ENCODE peak calls at places on chromosome 18, in eight cellular contexts. One of them, this sample, is unnamed. For H3K9me3, the result is how much of the 10 kb centered on the place peaks cover.

GRCh38 chr18:36331541-36331971 is 34.0 kb downstream of the FHOD3 start:
- DNase-seq in neuronal stem cell: no peak
- DNase-seq in IMR-90: no peak
- DNase-seq in aorta: no peak
- DNase-seq in tibial artery: no peak
- DNase-seq in uterus: no peak
- DNase-seq in left lung: no peak
- DNase-seq in mesenchymal stem cell: no peak
- DNase-seq in this sample: no peak

GRCh38 chr18:27780061-27780740 is 396.7 kb downstream of the CDH2 start:
- DNase-seq in neuronal stem cell: no peak
- DNase-seq in IMR-90: no peak
- DNase-seq in aorta: no peak
- DNase-seq in tibial artery: no peak
- DNase-seq in uterus: no peak
- DNase-seq in left lung: no peak
- DNase-seq in mesenchymal stem cell: no peak
- DNase-seq in this sample: no peak

GRCh38 chr18:434410-434809 is 66.1 kb downstream of the COLEC12 start:
- DNase-seq in neuronal stem cell: no peak
- DNase-seq in IMR-90: peak
- DNase-seq in aorta: no peak
- DNase-seq in tibial artery: no peak
- DNase-seq in uterus: no peak
- DNase-seq in left lung: no peak
- DNase-seq in mesenchymal stem cell: no peak
- DNase-seq in this sample: no peak

GRCh38 chr18:564708-565561 is 15.2 kb upstream of the CETN1 start:
- DNase-seq in neuronal stem cell: no peak
- DNase-seq in IMR-90: no peak
- DNase-seq in aorta: no peak
- DNase-seq in tibial artery: no peak
- DNase-seq in uterus: no peak
- DNase-seq in left lung: no peak
- DNase-seq in mesenchymal stem cell: no peak
- DNase-seq in this sample: no peak

GRCh38 chr18:51617167-51617566 is 419.7 kb upstream of the MEX3C start:
- DNase-seq in neuronal stem cell: no peak
- DNase-seq in IMR-90: no peak
- DNase-seq in aorta: no peak
- DNase-seq in tibial artery: no peak
- DNase-seq in uterus: no peak
- DNase-seq in left lung: no peak
- DNase-seq in mesenchymal stem cell: no peak
- DNase-seq in this sample: no peak

GRCh38 chr18:59605633-59606192 is 91.5 kb downstream of the CCBE1 start:
- DNase-seq in neuronal stem cell: no peak
- DNase-seq in IMR-90: peak
- DNase-seq in aorta: no peak
- DNase-seq in tibial artery: no peak
- DNase-seq in uterus: no peak
- DNase-seq in left lung: no peak
- DNase-seq in mesenchymal stem cell: no peak
- DNase-seq in this sample: no peak

GRCh38 chr18:61851940-61852451 is 40.8 kb downstream of the RNF152 start:
- DNase-seq in neuronal stem cell: no peak
- DNase-seq in IMR-90: peak
- DNase-seq in aorta: peak
- DNase-seq in tibial artery: no peak
- DNase-seq in uterus: no peak
- DNase-seq in left lung: no peak
- DNase-seq in mesenchymal stem cell: no peak
- DNase-seq in this sample: no peak

GRCh38 chr18:57998461-57998860 is 45.6 kb upstream of the NEDD4L start:
- DNase-seq in neuronal stem cell: no peak
- DNase-seq in IMR-90: peak
- DNase-seq in aorta: no peak
- DNase-seq in tibial artery: no peak
- DNase-seq in uterus: no peak
- DNase-seq in left lung: no peak
- DNase-seq in mesenchymal stem cell: no peak
- DNase-seq in this sample: no peak

GRCh38 chr18:61333271-61333745 is at the start of gene CDH20:
- DNase-seq in neuronal stem cell: peak
- DNase-seq in IMR-90: no peak
- DNase-seq in aorta: no peak
- DNase-seq in tibial artery: no peak
- DNase-seq in uterus: no peak
- DNase-seq in left lung: no peak
- DNase-seq in mesenchymal stem cell: no peak
- DNase-seq in this sample: no peak

GRCh38 chr18:27540126-27540525 is 355.0 kb upstream of the CHST9 start:
- DNase-seq in neuronal stem cell: peak
- DNase-seq in IMR-90: no peak
- DNase-seq in aorta: no peak
- DNase-seq in tibial artery: no peak
- DNase-seq in uterus: no peak
- DNase-seq in left lung: no peak
- DNase-seq in mesenchymal stem cell: no peak
- DNase-seq in this sample: no peak

GRCh38 chr18:2050016-2050415 is 521.3 kb downstream of the METTL4 start:
- DNase-seq in neuronal stem cell: no peak
- DNase-seq in IMR-90: no peak
- DNase-seq in aorta: no peak
- DNase-seq in tibial artery: no peak
- DNase-seq in uterus: no peak
- DNase-seq in left lung: no peak
- DNase-seq in mesenchymal stem cell: no peak
- DNase-seq in this sample: no peak

GRCh38 chr18:48902856-48903601 is 47.7 kb downstream of the SMAD7 start:
- DNase-seq in neuronal stem cell: no peak
- DNase-seq in IMR-90: peak
- DNase-seq in aorta: peak
- DNase-seq in tibial artery: peak
- DNase-seq in uterus: peak
- DNase-seq in left lung: peak
- DNase-seq in mesenchymal stem cell: no peak
- DNase-seq in this sample: no peak

GRCh38 chr18:67916142-67916541 is 399.6 kb upstream of the DSEL start:
- DNase-seq in neuronal stem cell: no peak
- DNase-seq in IMR-90: peak
- DNase-seq in aorta: no peak
- DNase-seq in tibial artery: no peak
- DNase-seq in uterus: no peak
- DNase-seq in left lung: no peak
- DNase-seq in mesenchymal stem cell: no peak
- DNase-seq in this sample: no peak

GRCh38 chr18:3688682-3689081 is 238.7 kb downstream of the TGIF1 start:
- DNase-seq in neuronal stem cell: no peak
- DNase-seq in IMR-90: peak
- DNase-seq in aorta: no peak
- DNase-seq in tibial artery: no peak
- DNase-seq in uterus: no peak
- DNase-seq in left lung: no peak
- DNase-seq in mesenchymal stem cell: peak
- DNase-seq in this sample: no peak

GRCh38 chr18:13615432-13615861 is 110.9 kb downstream of the FAM210A start:
- DNase-seq in neuronal stem cell: no peak
- DNase-seq in IMR-90: no peak
- DNase-seq in aorta: no peak
- DNase-seq in tibial artery: no peak
- DNase-seq in uterus: no peak
- DNase-seq in left lung: no peak
- DNase-seq in mesenchymal stem cell: no peak
- DNase-seq in this sample: no peak

GRCh38 chr18:59141294-59142068 is 1.8 kb downstream of the SEC11C start:
- DNase-seq in neuronal stem cell: no peak
- DNase-seq in IMR-90: no peak
- DNase-seq in aorta: no peak
- DNase-seq in tibial artery: no peak
- DNase-seq in uterus: no peak
- DNase-seq in left lung: no peak
- DNase-seq in mesenchymal stem cell: no peak
- DNase-seq in this sample: no peak

GRCh38 chr18:13912601-13913000 is 2.7 kb downstream of the MC2R start:
- DNase-seq in neuronal stem cell: no peak
- DNase-seq in IMR-90: no peak
- DNase-seq in aorta: no peak
- DNase-seq in tibial artery: no peak
- DNase-seq in uterus: no peak
- DNase-seq in left lung: no peak
- DNase-seq in mesenchymal stem cell: no peak
- DNase-seq in this sample: no peak

GRCh38 chr18:50507120-50507590 is 52.7 kb upstream of the MAPK4 start:
- DNase-seq in neuronal stem cell: peak
- DNase-seq in IMR-90: no peak
- DNase-seq in aorta: peak
- DNase-seq in tibial artery: no peak
- DNase-seq in uterus: no peak
- DNase-seq in left lung: no peak
- DNase-seq in mesenchymal stem cell: no peak
- DNase-seq in this sample: no peak

GRCh38 chr18:77078671-77079070 is 53.9 kb downstream of the MBP start:
- DNase-seq in neuronal stem cell: no peak
- DNase-seq in IMR-90: no peak
- DNase-seq in aorta: no peak
- DNase-seq in tibial artery: no peak
- DNase-seq in uterus: no peak
- DNase-seq in left lung: no peak
- DNase-seq in mesenchymal stem cell: no peak
- DNase-seq in this sample: no peak

GRCh38 chr18:40365526-40365925 is 1589.5 kb upstream of the PIK3C3 start:
- DNase-seq in neuronal stem cell: no peak
- DNase-seq in IMR-90: no peak
- DNase-seq in aorta: no peak
- DNase-seq in tibial artery: no peak
- DNase-seq in uterus: no peak
- DNase-seq in left lung: no peak
- DNase-seq in mesenchymal stem cell: no peak
- DNase-seq in this sample: no peak

DNA sequence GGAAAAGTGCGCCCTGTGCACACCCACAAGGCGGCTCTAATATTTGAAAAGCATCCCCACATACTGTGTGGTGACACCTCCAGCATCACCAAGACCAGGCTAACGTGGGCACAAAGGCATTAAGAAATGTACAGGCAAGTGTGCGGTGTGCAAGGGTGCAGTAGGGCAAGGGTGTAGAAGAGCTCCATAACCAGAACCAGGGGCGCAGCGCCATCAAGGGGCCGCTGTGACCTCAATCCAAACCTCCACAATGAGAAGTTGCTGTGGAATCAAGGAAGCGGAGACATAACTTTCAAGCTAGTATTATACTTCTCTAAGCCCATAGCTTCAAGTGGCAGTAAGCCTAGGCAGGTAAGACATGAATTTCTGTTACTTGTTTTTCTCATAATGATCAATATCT is 13.0 kb downstream of the L3MBTL4 start:
- DNase-seq in neuronal stem cell: no peak
- DNase-seq in IMR-90: no peak
- DNase-seq in aorta: no peak
- DNase-seq in tibial artery: no peak
- DNase-seq in uterus: no peak
- DNase-seq in left lung: no peak
- DNase-seq in mesenchymal stem cell: no peak
- DNase-seq in this sample: no peak
- H3K4me3 ChIP-seq in neuronal stem cell: no peak
- H3K4me3 ChIP-seq in IMR-90: no peak
- H3K4me3 ChIP-seq in aorta: no peak
- H3K4me3 ChIP-seq in tibial artery: no peak
- H3K4me3 ChIP-seq in uterus: no peak
- H3K4me3 ChIP-seq in left lung: no peak
- H3K4me3 ChIP-seq in mesenchymal stem cell: no peak
- H3K4me3 ChIP-seq in this sample: no peak

GRCh38 chr18:38487521-38487920 is 921.9 kb upstream of the CELF4 start:
- DNase-seq in neuronal stem cell: no peak
- DNase-seq in IMR-90: no peak
- DNase-seq in aorta: no peak
- DNase-seq in tibial artery: no peak
- DNase-seq in uterus: no peak
- DNase-seq in left lung: no peak
- DNase-seq in mesenchymal stem cell: no peak
- DNase-seq in this sample: no peak
- H3K9me3 ChIP-seq in neuronal stem cell: under half
- H3K9me3 ChIP-seq in IMR-90: under half
- H3K9me3 ChIP-seq in aorta: under half
- H3K9me3 ChIP-seq in tibial artery: under half
- H3K9me3 ChIP-seq in uterus: under half
- H3K9me3 ChIP-seq in left lung: under half
- H3K9me3 ChIP-seq in mesenchymal stem cell: under half
- H3K9me3 ChIP-seq in this sample: under half

DNA sequence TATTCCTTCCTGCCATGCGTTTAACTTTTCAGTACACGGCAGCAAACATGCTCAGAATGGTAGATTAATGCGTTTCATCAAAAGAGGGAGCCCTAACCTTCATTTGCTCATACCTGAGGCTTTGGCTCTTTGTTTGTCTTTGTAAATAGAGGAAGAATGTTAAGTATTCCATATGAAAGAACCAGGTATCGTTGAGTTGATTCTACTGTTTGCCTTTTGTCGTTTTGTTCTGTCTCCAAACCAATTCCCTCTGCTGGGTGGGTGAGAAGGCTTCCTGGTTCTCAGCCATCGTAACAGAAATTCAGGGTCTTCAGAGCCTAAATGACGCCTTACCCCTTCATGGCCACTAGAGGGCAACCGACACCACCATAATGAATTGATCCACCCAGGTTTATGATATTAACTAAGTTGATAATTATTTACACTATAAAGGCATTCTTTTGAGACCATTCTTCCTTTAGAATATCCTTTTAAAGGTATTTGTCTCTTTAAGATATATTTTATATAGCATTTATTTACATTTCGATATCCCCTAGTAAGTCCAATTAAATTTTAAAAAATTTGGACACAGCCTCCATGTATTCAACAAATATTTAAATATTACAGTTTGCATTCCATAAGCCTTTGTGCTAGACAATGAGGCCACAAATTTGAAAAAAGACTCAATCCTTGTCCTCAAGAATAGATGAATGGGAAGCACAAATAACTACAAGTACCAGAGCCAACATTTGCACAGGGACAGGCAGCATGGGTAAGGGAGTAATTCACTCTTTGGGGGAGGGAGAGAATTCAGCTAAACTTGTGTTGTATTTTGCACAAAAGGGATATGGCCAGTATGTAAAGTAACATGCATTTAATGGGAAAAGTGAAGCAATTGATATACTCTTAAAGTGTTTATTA is 48.1 kb downstream of the TIMM21 start:
- DNase-seq in neuronal stem cell: peak
- DNase-seq in IMR-90: peak
- DNase-seq in aorta: no peak
- DNase-seq in tibial artery: no peak
- DNase-seq in uterus: peak
- DNase-seq in left lung: no peak
- DNase-seq in mesenchymal stem cell: peak
- DNase-seq in this sample: peak
- H3K4me3 ChIP-seq in neuronal stem cell: no peak
- H3K4me3 ChIP-seq in IMR-90: peak
- H3K4me3 ChIP-seq in aorta: no peak
- H3K4me3 ChIP-seq in tibial artery: no peak
- H3K4me3 ChIP-seq in uterus: no peak
- H3K4me3 ChIP-seq in left lung: no peak
- H3K4me3 ChIP-seq in mesenchymal stem cell: peak
- H3K4me3 ChIP-seq in this sample: peak

GRCh38 chr18:78927156-78927555 is 52.5 kb upstream of the SALL3 start:
- DNase-seq in neuronal stem cell: no peak
- DNase-seq in IMR-90: no peak
- DNase-seq in aorta: no peak
- DNase-seq in tibial artery: peak
- DNase-seq in uterus: no peak
- DNase-seq in left lung: no peak
- DNase-seq in mesenchymal stem cell: no peak
- DNase-seq in this sample: no peak
- H3K9me3 ChIP-seq in neuronal stem cell: under half
- H3K9me3 ChIP-seq in IMR-90: under half
- H3K9me3 ChIP-seq in aorta: under half
- H3K9me3 ChIP-seq in tibial artery: under half
- H3K9me3 ChIP-seq in uterus: under half
- H3K9me3 ChIP-seq in left lung: under half
- H3K9me3 ChIP-seq in mesenchymal stem cell: under half
- H3K9me3 ChIP-seq in this sample: under half